ENCODE peak calls at places on chromosomes 13 and 19, in ten cellular contexts. L is pancreas, A is left ventricle myocardium inferior, Q is fibroblast of lung, M is NT2/D1, G is testis, O is heart left ventricle, S is fibroblast of mammary gland, K is ovary, X is SK-N-SH. Z is an unnamed sample.

GRCh38 chr19:5046339-5047039 is 77.6 kb downstream of the KDM4B start:
- DNase-seq in A (no peak), S (no peak), Q (peak), G (no peak), M (no peak), L (peak), X (no peak), K (no peak), O (no peak), Z (no peak)

GRCh38 chr19:41626278-41626677 is 596 bp downstream of the CEACAM4 start:
- DNase-seq in Q (no peak), X (no peak), G (no peak), L (no peak), M (no peak), S (no peak), A (no peak), O (no peak), K (no peak), Z (no peak)

GRCh38 chr13:102131246-102131645 is 270.6 kb downstream of the FGF14 start:
- DNase-seq in S (peak), X (no peak), M (peak), O (no peak), L (no peak), Q (no peak), A (no peak), K (no peak), G (no peak), Z (no peak)

GRCh38 chr19:18220632-18221275 is 5.5 kb downstream of the PDE4C start:
- DNase-seq in X (no peak), Q (no peak), S (no peak), G (no peak), O (no peak), L (no peak), K (no peak), A (no peak), M (no peak), Z (no peak)

GRCh38 chr19:39351537-39352037 is 9.4 kb downstream of the SAMD4B start:
- DNase-seq in L (no peak), Q (no peak), O (no peak), M (no peak), G (no peak), S (peak), X (no peak), K (no peak), A (no peak), Z (no peak)

GRCh38 chr13:52921194-52921593 is 72.8 kb upstream of the PCDH8 start:
- DNase-seq in M (no peak), O (no peak), Q (no peak), K (no peak), G (no peak), S (no peak), L (no peak), A (no peak), X (no peak), Z (no peak)

GRCh38 chr19:40785526-40785925 is 7.5 kb downstream of the RAB4B start:
- DNase-seq in Q (no peak), X (no peak), G (no peak), O (no peak), K (no peak), L (no peak), M (no peak), S (no peak), A (no peak), Z (no peak)

GRCh38 chr13:112392719-112393118 is 16.6 kb downstream of the SPACA7 start:
- DNase-seq in S (no peak), L (no peak), K (no peak), M (no peak), A (no peak), Q (no peak), G (no peak), X (no peak), O (no peak), Z (no peak)

GRCh38 chr13:105603283-105603682 is 932.2 kb downstream of the EFNB2 start:
- DNase-seq in M (no peak), Q (no peak), L (no peak), K (no peak), A (no peak), X (peak), G (no peak), O (no peak), S (no peak), Z (no peak)

GRCh38 chr19:33242911-33243310 is 17.3 kb upstream of the SLC7A10 start:
- DNase-seq in A (no peak), X (no peak), Q (no peak), M (no peak), S (no peak), K (no peak), G (no peak), L (no peak), O (peak), Z (no peak)

DNA sequence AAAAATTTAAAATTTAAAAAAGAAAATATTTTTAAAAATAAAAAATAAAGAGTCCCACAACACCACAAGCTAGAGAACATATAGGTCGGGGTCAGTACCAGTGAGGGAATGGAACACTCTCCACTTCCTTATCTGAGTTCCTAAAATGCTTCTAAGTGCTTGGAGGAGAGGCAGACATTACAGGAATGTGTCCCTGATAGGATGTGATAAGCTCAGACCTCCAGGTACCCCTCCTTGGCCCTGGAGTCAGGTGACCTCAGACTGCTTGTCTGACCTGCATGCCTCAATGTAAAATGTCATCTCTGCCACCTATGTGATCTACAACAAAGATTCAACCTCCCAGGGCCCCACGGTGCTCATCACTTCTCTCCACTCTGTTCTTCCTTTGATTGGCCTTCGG is 2.8 kb downstream of the ZNF814 start:
- DNase-seq in M (no peak), G (no peak), S (no peak), O (no peak), A (no peak), X (no peak), Q (no peak), L (no peak), K (no peak), Z (no peak)
- H3K4me3 ChIP-seq in M (peak), G (no peak), S (no peak), O (no peak), A (no peak), X (no peak), Q (no peak), L (no peak), K (no peak), Z (no peak)

GRCh38 chr19:56597696-56598095 is 2.6 kb downstream of the ZNF71 start:
- DNase-seq in S (peak), O (no peak), L (no peak), G (no peak), Q (peak), K (no peak), X (no peak), A (no peak), M (no peak), Z (no peak)

GRCh38 chr19:56594446-56594782 is 688 bp upstream of the ZNF71 start:
- DNase-seq in X (no peak), S (no peak), M (no peak), A (no peak), G (no peak), O (no peak), Q (no peak), L (no peak), K (no peak), Z (no peak)

GRCh38 chr19:56594783-56595547 is at the start of gene ZNF71:
- DNase-seq in A (peak), L (peak), Q (peak), S (peak), X (peak), K (peak), O (peak), M (peak), G (peak), Z (peak)

GRCh38 chr19:56595548-56595899 is 422 bp downstream of the ZNF71 start:
- DNase-seq in G (no peak), O (no peak), S (peak), M (no peak), Q (peak), L (no peak), A (no peak), X (no peak), K (no peak), Z (no peak)

DNA sequence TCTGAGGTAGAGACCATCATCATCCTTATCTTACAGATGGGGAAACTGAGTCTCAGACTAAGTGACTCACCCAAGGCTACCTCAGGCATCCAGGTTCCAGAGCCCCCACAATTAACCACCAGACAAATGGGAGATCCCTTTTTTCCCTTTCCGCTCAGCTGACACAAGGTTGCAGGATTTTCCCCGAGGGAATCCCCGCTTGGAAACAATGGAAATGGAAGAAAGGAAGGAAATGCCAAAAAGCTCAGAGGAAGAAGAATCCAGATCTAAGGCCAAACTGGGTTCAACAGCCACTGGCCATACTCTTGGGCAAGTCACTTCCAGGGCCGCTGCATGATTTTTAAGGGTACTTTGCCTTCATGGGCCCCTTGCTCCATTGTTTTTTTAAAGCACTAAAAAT is 1.6 kb downstream of the ZNF71 start:
- DNase-seq in A (no peak), K (no peak), L (no peak), X (no peak), G (no peak), O (no peak), Q (no peak), M (no peak), S (no peak), Z (no peak)
- H3K4me3 ChIP-seq in A (peak), K (no peak), L (no peak), X (no peak), G (no peak), O (peak), Q (no peak), M (no peak), S (no peak), Z (no peak)

GRCh38 chr19:17077447-17078028 is 2.0 kb downstream of the MYO9B start:
- DNase-seq in S (no peak), O (no peak), A (no peak), X (no peak), G (no peak), L (no peak), K (no peak), Q (no peak), M (no peak), Z (no peak)
- H3K4me3 ChIP-seq in S (no peak), O (no peak), A (peak), X (peak), G (peak), L (no peak), K (no peak), Q (peak), M (peak), Z (no peak)

DNA sequence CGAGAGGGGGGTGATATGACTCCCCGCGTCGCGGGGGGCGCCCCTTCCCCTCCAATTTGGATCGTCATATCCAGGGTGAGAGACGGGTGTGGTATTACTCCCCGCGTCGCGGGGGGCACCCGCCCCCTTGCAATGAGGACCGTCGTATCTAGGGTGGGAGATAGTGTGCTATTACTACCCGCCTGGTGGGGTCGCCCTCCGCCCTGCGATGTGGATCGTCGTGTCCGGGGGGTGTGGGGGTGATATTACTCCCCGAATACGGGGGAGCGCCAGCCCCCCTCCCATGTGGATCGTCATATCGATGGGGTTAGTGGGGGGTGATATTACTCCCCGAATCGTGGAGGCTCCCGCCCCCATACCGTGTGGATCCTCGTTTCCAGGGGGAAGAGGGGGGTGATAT is 29.2 kb upstream of the RGCC start:
- DNase-seq in S (no peak), X (peak), O (peak), A (no peak), K (no peak), Q (no peak), L (no peak), M (no peak), G (no peak), Z (peak)
- H3K4me3 ChIP-seq in S (peak), X (peak), O (peak), A (peak), K (no peak), Q (no peak), L (no peak), M (no peak), G (peak), Z (peak)

DNA sequence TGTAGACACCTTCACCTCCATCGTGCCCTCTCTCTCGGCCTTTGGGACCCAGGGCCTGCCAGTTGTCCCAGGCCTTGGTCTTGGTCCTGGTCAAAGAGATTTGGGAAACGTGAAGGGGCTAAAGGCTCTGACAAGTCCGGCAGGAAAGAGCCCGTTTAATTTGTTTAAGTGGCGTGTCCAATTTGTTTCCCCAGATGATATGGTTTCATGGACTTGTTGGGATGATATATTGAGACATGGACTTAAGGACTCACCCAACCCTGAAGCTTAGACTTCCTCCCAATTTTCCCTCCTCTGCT is 2.7 kb downstream of the CLEC11A start:
- DNase-seq in O (no peak), Q (no peak), X (no peak), S (no peak), L (no peak), G (no peak), M (no peak), A (no peak), K (no peak), Z (no peak)
- H3K4me3 ChIP-seq in O (peak), Q (peak), X (peak), S (peak), L (no peak), G (peak), M (peak), A (peak), K (peak), Z (peak)